ENCODE peak calls at places on chromosome 17, in five cellular contexts. T is neural crest cell, L is IMR-90, U is HFFc6, R is fibroblast of pulmonary artery. C is an unnamed sample.

GRCh38 chr17:68738044-68738443 is 136.9 kb upstream of the FAM20A start:
- DNase-seq in L (no peak), U (no peak), T (no peak), R (peak; percentile 29), C (no peak)

GRCh38 chr17:78993241-78993956 is 13.7 kb upstream of the LGALS3BP start:
- DNase-seq in L (peak; percentile 41), T (peak; percentile 68), R (peak; percentile 66), U (no peak), C (peak; percentile 76)

GRCh38 chr17:81528651-81529436 is 667 bp downstream of the FSCN2 start:
- DNase-seq in L (no peak), R (no peak), U (no peak), T (no peak), C (no peak)

GRCh38 chr17:70365098-70365583 is 195.8 kb downstream of the KCNJ2 start:
- DNase-seq in L (peak; percentile 78), T (no peak), R (peak; percentile 11), U (no peak), C (no peak)

GRCh38 chr17:17693955-17694228 is 12.6 kb downstream of the RAI1 start:
- DNase-seq in L (no peak), U (no peak), R (no peak), T (no peak), C (no peak)

GRCh38 chr17:20992416-20992815 is 50.4 kb downstream of the USP22 start:
- DNase-seq in R (no peak), T (no peak), L (no peak), U (no peak), C (no peak)

GRCh38 chr17:17837380-17837821 is 615 bp upstream of the SREBF1 start:
- DNase-seq in L (peak; percentile 81), T (no peak), U (peak; percentile 63), R (peak; percentile 92), C (no peak)

GRCh38 chr17:2418572-2418971 is 17.7 kb upstream of the MNT start:
- DNase-seq in T (no peak), R (no peak), L (peak; percentile 70), U (no peak), C (no peak)

GRCh38 chr17:59378621-59379194 is 47.3 kb downstream of the YPEL2 start:
- DNase-seq in U (peak; percentile 63), T (no peak), R (peak; percentile 91), L (peak; percentile 82), C (no peak)

GRCh38 chr17:10683853-10684252 is 13.5 kb downstream of the SCO1 start:
- DNase-seq in T (no peak), R (peak; percentile 59), L (peak; percentile 39), U (peak; percentile 37), C (no peak)

GRCh38 chr17:753407-753806 is 1.3 kb upstream of the GEMIN4 start:
- DNase-seq in R (no peak), T (no peak), U (no peak), L (no peak), C (no peak)

GRCh38 chr17:27569257-27569722 is 61.7 kb upstream of the LGALS9 start:
- DNase-seq in U (no peak), L (peak; percentile 34), R (no peak), T (no peak), C (peak; percentile 51)

GRCh38 chr17:4739122-4740024 is at the start of the genes CXCL16 and ZMYND15:
- DNase-seq in T (peak; percentile 13), U (no peak), L (no peak), R (peak; percentile 20), C (peak; percentile 65)

GRCh38 chr17:47678196-47678595 is 15.8 kb upstream of the TBKBP1 start:
- DNase-seq in U (no peak), T (no peak), L (no peak), R (no peak), C (no peak)

GRCh38 chr17:57533684-57534305 is 211.3 kb downstream of the CCDC182 start:
- DNase-seq in R (no peak), L (no peak), U (no peak), T (no peak), C (no peak)

GRCh38 chr17:6343736-6344135 is 91.2 kb downstream of the AIPL1 start:
- DNase-seq in R (no peak), L (no peak), T (no peak), U (no peak), C (no peak)

GRCh38 chr17:47708312-47708863 is 14.4 kb downstream of the TBKBP1 start:
- DNase-seq in L (no peak), R (no peak), U (no peak), T (no peak), C (no peak)

GRCh38 chr17:47993964-47994363 is 23.1 kb downstream of the CDK5RAP3 start:
- DNase-seq in U (no peak), T (no peak), R (no peak), L (no peak), C (no peak)

GRCh38 chr17:12647023-12647422 is 18.7 kb upstream of the MYOCD start:
- DNase-seq in T (no peak), R (no peak), U (no peak), L (no peak), C (no peak)

GRCh38 chr17:78998311-78999055 is 11.1 kb downstream of the CANT1 start:
- DNase-seq in R (no peak), T (no peak), U (no peak), L (no peak), C (no peak)

GRCh38 chr17:4721203-4722135 is 9.8 kb upstream of the MED11 start:
- DNase-seq in L (peak; percentile 80), R (peak; percentile 31), T (no peak), U (no peak), C (no peak)

GRCh38 chr17:39820541-39820940 is 43.6 kb downstream of the IKZF3 start:
- DNase-seq in L (no peak), R (no peak), U (no peak), T (no peak), C (no peak)
- TF ChIP-seq CTCF in L (no peak), R (no peak), U (no peak), T (no peak), C (no peak)

GRCh38 chr17:9116861-9117568 is 95.7 kb downstream of the NTN1 start:
- DNase-seq in T (no peak), L (no peak), R (no peak), U (no peak), C (no peak)

GRCh38 chr17:9116311-9116820 is 95.1 kb downstream of the NTN1 start:
- DNase-seq in U (no peak), T (peak; percentile 5), R (no peak), L (no peak), C (peak; percentile 23)

GRCh38 chr17:9110501-9110900 is 89.2 kb downstream of the NTN1 start:
- DNase-seq in L (no peak), R (no peak), U (no peak), T (no peak), C (no peak)

GRCh38 chr17:9120471-9120870 is 99.2 kb downstream of the NTN1 start:
- DNase-seq in L (no peak), T (peak; percentile 36), U (no peak), R (no peak), C (peak; percentile 29)

GRCh38 chr17:9115446-9116265 is 94.3 kb downstream of the NTN1 start:
- DNase-seq in T (peak; percentile 51), L (peak; percentile 6), U (peak; percentile 11), R (peak; percentile 41), C (peak; percentile 72)
- TF ChIP-seq CTCF in T (no peak), L (no peak), U (no peak), R (peak; percentile 20), C (no peak)

GRCh38 chr17:50184057-50184456 is 17.4 kb downstream of the COL1A1 start:
- DNase-seq in U (no peak), T (no peak), R (no peak), L (peak; percentile 45), C (peak; percentile 32)
- TF ChIP-seq CTCF in U (peak; percentile 65), T (peak; percentile 36), R (peak; percentile 26), L (peak; percentile 21), C (no peak)

DNA sequence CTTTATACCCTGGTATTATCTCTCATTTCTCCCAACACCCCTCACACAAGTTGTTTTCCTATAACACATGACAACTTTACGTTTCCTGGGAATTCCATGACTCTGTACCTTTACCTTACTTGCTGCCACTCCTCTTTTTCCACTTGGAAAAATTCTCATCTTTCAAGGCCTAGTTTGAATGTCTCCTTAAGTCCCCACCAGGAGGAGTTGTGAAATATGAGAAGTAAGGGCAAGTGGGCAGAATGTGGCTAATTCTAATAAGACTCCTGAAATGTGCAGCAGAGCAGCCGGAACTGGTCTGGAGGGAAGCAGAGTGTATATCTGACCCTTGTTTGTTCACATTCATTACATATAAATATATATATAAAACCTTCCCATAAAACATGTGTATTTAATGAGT is 39.7 kb downstream of the BRCA1 start:
- DNase-seq in R (peak; percentile 26), L (peak; percentile 39), U (peak; percentile 3), T (no peak), C (no peak)
- TF ChIP-seq CTCF in R (peak; percentile 4), L (peak; percentile 14), U (peak; percentile 35), T (no peak), C (no peak)

DNA sequence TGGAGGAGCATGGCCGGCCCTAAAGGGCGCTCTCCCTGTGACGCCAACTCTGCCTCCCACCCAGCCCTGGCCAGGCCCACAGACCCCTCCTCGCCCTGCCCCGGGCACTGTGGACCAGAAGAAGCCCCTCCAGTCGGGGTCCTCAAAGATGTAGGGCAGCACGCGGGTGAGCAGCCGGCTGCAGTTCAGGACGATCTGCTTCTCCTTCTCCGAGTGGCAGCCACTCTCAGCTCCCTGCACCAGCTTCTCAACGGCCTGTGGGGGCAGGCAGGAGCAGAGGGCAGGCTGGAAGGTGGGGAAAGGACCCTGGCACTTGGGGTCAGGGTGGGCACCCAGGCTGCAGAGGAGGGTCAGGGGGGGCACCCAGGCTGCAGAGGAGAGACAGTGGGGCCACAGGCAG is 8.9 kb downstream of the HID1 start:
- DNase-seq in R (no peak), L (no peak), U (no peak), T (no peak), C (no peak)
- TF ChIP-seq CTCF in R (peak; percentile 22), L (peak; percentile 10), U (peak; percentile 39), T (no peak), C (peak; percentile 20)

GRCh38 chr17:72145972-72146755 is 25.3 kb downstream of the SOX9 start:
- DNase-seq in R (no peak), T (no peak), L (peak; percentile 60), U (peak; percentile 15), C (no peak)
- TF ChIP-seq CTCF in R (no peak), T (no peak), L (no peak), U (no peak), C (no peak)

DNA sequence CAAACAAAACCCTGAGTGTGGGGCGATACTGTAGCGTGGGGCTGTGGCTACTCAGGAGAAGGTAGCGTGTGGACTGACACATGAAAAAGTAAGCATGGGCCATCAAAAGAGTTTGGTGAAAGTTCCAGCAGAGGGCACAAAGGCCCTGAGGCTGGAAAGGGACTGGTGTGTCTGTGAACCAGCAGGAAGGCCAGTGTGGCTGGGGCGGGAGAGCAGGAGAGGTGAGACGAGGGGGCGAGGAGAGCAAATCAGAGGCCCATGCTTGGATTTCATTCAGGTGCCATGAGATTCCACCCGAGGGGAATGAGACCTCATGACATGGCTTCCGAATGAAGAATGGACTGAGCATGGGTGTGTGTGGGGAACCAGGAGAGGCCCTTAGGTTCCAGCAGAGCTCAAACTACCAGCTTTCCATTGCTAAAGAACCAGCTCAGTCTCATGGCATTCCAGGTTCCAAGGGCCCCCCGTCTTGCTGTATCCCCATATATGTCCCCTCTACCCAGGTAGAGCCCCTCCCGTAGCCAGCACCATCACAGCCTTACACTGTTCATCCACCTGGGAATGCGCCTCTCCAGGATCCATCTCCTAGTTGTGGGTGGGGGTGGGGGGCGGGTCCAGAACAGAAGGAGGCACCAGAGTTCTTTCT is 31.1 kb downstream of the TRPV2 start:
- DNase-seq in U (no peak), T (no peak), L (no peak), R (no peak), C (no peak)
- TF ChIP-seq CTCF in U (peak; percentile 44), T (no peak), L (no peak), R (no peak), C (no peak)